ENCODE peak calls at places on chromosomes 1 and 21, in eight cellular contexts. I is K562, S is SK-N-SH, X is transverse colon, U is tibial nerve, V is stomach, M is ovary, F is A549. J is an unnamed sample.

GRCh38 chr1:233183226-233184020 is 112.1 kb downstream of the PCNX2 start:
- DNase-seq in X (no peak), I (no peak), S (no peak), U (no peak), M (no peak), V (no peak), F (no peak), J (no peak)

GRCh38 chr1:203534526-203534925 is 40.6 kb downstream of the OPTC start:
- DNase-seq in S (no peak), F (peak), V (no peak), M (peak), U (no peak), X (peak), I (no peak), J (no peak)

GRCh38 chr1:47752048-47752451 is 245.1 kb downstream of the TRABD2B start:
- DNase-seq in I (no peak), V (peak), S (no peak), F (no peak), M (no peak), U (no peak), X (peak), J (no peak)

GRCh38 chr1:40766017-40766416 is 17.6 kb upstream of the KCNQ4 start:
- DNase-seq in M (no peak), X (no peak), S (peak), I (no peak), V (no peak), F (no peak), U (no peak), J (no peak)

GRCh38 chr1:238690415-238690814 is 696.0 kb upstream of the CHRM3 start:
- DNase-seq in V (no peak), F (no peak), S (no peak), U (no peak), M (no peak), X (no peak), I (no peak), J (no peak)

GRCh38 chr21:28078126-28078525 is 914.6 kb downstream of the LTN1 start:
- DNase-seq in X (no peak), M (no peak), I (no peak), U (no peak), S (peak), F (no peak), V (no peak), J (no peak)

GRCh38 chr1:32775640-32776337 is 41.4 kb downstream of the YARS1 start:
- DNase-seq in U (no peak), X (no peak), S (peak), V (no peak), F (no peak), M (peak), I (no peak), J (peak)

GRCh38 chr21:44820851-44821250 is 3.0 kb upstream of the SUMO3 start:
- DNase-seq in S (no peak), U (no peak), M (no peak), F (no peak), V (no peak), X (no peak), I (no peak), J (no peak)

GRCh38 chr1:88985033-88985432 is 7.4 kb downstream of the KYAT3 start:
- DNase-seq in M (peak), U (no peak), S (peak), F (peak), I (no peak), V (peak), X (no peak), J (no peak)

GRCh38 chr1:229027622-229028182 is 243.2 kb upstream of the RAB4A start:
- DNase-seq in I (no peak), S (no peak), F (no peak), V (no peak), U (peak), X (peak), M (peak), J (no peak)

GRCh38 chr1:92230736-92231135 is 13.0 kb downstream of the C1orf146 start:
- DNase-seq in V (no peak), S (no peak), F (no peak), M (no peak), I (no peak), X (no peak), U (no peak), J (no peak)

GRCh38 chr1:172357753-172358152 is 62.7 kb upstream of the C1orf105 start:
- DNase-seq in S (no peak), V (no peak), X (no peak), F (no peak), M (no peak), U (no peak), I (no peak), J (no peak)

GRCh38 chr1:36199934-36200741 is 24.1 kb upstream of the THRAP3 start:
- DNase-seq in X (peak), F (no peak), U (no peak), I (no peak), S (no peak), M (no peak), V (peak), J (peak)

GRCh38 chr1:51247022-51247421 is 10.9 kb downstream of the RNF11 start:
- DNase-seq in X (no peak), S (no peak), M (no peak), U (no peak), I (no peak), F (no peak), V (no peak), J (no peak)

GRCh38 chr1:230883964-230884363 is 15.6 kb upstream of the C1orf198 start:
- DNase-seq in V (no peak), F (no peak), X (no peak), U (no peak), S (no peak), M (no peak), I (no peak), J (no peak)

GRCh38 chr1:107897428-107898339 is 67.3 kb downstream of the VAV3 start:
- DNase-seq in F (no peak), M (no peak), S (no peak), V (no peak), X (peak), I (no peak), U (no peak), J (no peak)

GRCh38 chr1:24283326-24284155 is 35.6 kb upstream of the GRHL3 start:
- DNase-seq in I (no peak), M (no peak), U (no peak), S (no peak), V (no peak), X (no peak), F (peak), J (no peak)

GRCh38 chr21:46572850-46573249 is 32.0 kb downstream of the S100B start:
- DNase-seq in U (no peak), F (no peak), X (no peak), V (no peak), S (no peak), M (no peak), I (no peak), J (no peak)

GRCh38 chr1:70361727-70362413 is 7.3 kb upstream of the ANKRD13C start:
- DNase-seq in V (no peak), U (no peak), I (no peak), F (no peak), X (no peak), S (no peak), M (no peak), J (no peak)

GRCh38 chr1:245880754-245881403 is 626.2 kb downstream of the SMYD3 start:
- DNase-seq in F (no peak), V (no peak), M (no peak), S (no peak), I (no peak), X (no peak), U (no peak), J (no peak)

GRCh38 chr1:82090104-82090503 is 289.4 kb downstream of the ADGRL2 start:
- DNase-seq in M (no peak), X (no peak), U (no peak), I (no peak), S (no peak), F (no peak), V (no peak), J (no peak)

GRCh38 chr1:116690809-116691323 is 23.3 kb upstream of the IGSF3 start:
- DNase-seq in X (no peak), S (peak), I (no peak), U (no peak), V (no peak), M (no peak), F (no peak), J (no peak)

GRCh38 chr1:25737151-25737550 is 62.8 kb upstream of the SELENON start:
- DNase-seq in I (no peak), X (no peak), U (no peak), V (no peak), M (peak), S (no peak), F (no peak), J (no peak)

DNA sequence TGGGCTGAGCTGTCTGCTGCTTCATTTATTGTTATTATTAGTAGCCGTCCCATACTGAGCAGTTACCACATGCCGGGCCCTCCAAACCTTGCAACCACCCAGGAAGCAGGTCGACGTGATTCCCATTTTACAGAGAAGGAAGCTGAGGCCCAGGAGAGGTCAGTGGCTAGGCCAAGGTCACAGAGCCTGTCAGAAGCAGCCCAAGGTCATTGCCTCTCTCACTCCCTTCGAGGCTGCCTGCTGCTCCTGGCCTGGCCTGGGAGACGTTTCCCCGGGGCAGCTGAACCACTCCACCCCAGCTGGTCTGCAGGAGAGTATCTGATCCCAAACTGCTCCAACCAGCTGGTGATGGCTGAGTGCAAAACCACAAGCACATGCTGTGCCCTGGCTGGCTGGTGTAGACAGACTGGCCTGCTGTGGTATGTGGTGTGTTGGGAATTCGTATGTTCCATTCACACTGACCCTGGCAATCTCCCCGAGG is 6.5 kb downstream of the PADI4 start:
- DNase-seq in X (no peak), M (peak), U (no peak), S (no peak), F (no peak), V (no peak), I (no peak), J (peak)
- TF ChIP-seq EP300 in X (no peak), M (no peak), U (no peak), S (no peak), F (no peak), V (no peak), I (no peak), J (no peak)

GRCh38 chr1:179709841-179710329 is 33.2 kb upstream of the FAM163A start:
- DNase-seq in X (no peak), V (no peak), S (peak), M (no peak), U (no peak), F (no peak), I (no peak), J (no peak)
- H3K27ac ChIP-seq in X (no peak), V (no peak), S (peak), M (no peak), U (no peak), F (no peak), I (no peak), J (no peak)

DNA sequence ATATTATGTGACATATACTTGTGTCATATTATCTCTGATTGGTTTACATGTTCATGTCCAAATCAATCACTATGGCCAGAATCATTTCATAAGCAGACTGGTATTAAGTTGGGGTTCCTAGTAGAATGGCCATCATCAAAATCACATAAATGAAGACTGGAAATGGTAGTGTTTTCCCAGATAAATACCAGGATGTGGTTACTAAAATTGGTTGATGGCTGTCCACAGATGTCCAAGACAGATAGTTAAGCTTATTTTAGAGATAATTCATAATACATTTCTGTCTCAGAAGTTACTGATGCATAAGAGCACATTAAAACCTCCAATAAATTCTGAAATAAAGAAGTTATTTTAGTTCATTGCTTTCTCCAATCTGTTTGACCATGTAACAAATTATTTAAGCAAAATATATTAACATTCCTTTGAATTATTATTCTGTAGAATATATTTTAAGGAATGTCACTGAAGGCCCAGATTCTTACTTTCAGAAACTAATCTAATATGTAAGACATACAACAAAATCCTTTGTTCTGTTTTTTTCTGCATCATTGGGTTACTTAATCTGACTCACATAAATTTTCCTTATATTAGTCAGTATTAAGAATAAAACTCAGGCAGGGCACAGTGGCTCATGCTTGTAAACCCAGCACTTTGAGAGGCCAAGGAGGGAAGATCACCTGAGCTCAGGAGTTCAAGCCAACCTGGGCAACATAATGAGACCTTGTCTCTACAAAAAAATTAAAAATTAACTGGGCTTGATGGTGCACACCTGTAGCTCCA is 483.9 kb downstream of the PTPRC start:
- DNase-seq in X (no peak), M (no peak), F (no peak), V (no peak), I (no peak), S (no peak), U (no peak), J (no peak)
- TF ChIP-seq EP300 in X (no peak), M (no peak), F (no peak), V (no peak), I (no peak), S (no peak), U (no peak), J (no peak)

DNA sequence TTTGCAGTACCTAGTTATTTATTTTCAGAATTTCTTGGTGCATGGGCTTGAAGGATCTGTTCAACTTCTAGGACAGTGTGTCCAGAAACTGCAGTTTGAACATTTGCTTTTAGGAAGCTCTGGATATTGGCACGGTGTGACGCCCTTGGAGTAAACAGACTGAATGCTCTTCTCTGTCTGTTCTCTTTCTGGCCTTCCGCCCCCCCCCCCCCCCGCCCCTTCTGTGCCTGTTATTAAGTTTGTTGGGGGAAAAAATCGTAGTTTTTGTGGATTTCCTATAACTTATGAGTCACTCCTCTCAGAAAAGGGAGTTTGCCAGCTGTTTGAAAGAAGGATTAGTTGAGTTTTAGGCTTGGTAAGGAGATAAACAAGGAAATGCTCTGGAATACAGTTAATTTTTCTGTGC is 1.2 kb downstream of the KCTD3 start:
- DNase-seq in I (peak), U (no peak), F (peak), V (no peak), S (peak), X (no peak), M (peak), J (no peak)
- H3K27ac ChIP-seq in I (peak), U (peak), F (peak), V (peak), S (peak), X (peak), M (peak), J (peak)